ENCODE peak calls at places on chromosomes 5 and 9, in seven cellular contexts. U is germinal center; X is stomach; S is cerebellar cortex; B is stimulated activated CD8-positive, alpha-beta memory T cell treated with anti-CD3 and anti-CD28 coated beads, Interleukin-7, amount 100 ng/mL, for 1 hour; P is fibroblast of the aortic adventitia; E is body of pancreas. R is an unnamed sample.

GRCh38 chr5:1281038-1281882 is 13.6 kb downstream of the TERT start:
- DNase-seq in E (no peak), P (no peak), S (no peak), U (no peak), X (no peak), B (no peak), R (no peak)

GRCh38 chr9:137785704-137786161 is 91.8 kb upstream of the CACNA1B start:
- DNase-seq in B (no peak), E (no peak), P (no peak), X (peak; percentile 50), S (peak; percentile 26), U (no peak), R (no peak)

GRCh38 chr9:78932849-78933627 is 636.1 kb downstream of the PSAT1 start:
- DNase-seq in S (no peak), B (no peak), E (no peak), X (no peak), P (peak; percentile 40), U (no peak), R (no peak)

GRCh38 chr9:82117025-82117424 is 128.5 kb downstream of the SPATA31D1 start:
- DNase-seq in E (peak; percentile 5), B (no peak), S (peak; percentile 24), P (peak; percentile 51), U (no peak), X (no peak), R (no peak)

GRCh38 chr5:40367260-40367659 is 312.5 kb upstream of the PTGER4 start:
- DNase-seq in U (no peak), B (no peak), P (peak; percentile 24), E (no peak), X (no peak), S (no peak), R (no peak)

GRCh38 chr9:112761912-112762651 is 11.5 kb downstream of the SNX30 start:
- DNase-seq in B (no peak), S (no peak), U (no peak), P (no peak), X (no peak), E (no peak), R (no peak)

GRCh38 chr5:123436201-123436600 is 13.0 kb upstream of the CEP120 start:
- DNase-seq in S (no peak), E (no peak), B (no peak), U (no peak), P (no peak), X (no peak), R (no peak)

GRCh38 chr5:129474544-129474943 is 14.4 kb downstream of the ADAMTS19 start:
- DNase-seq in P (no peak), S (no peak), X (no peak), E (no peak), B (no peak), U (no peak), R (no peak)

GRCh38 chr5:124906339-124907097 is 160.1 kb upstream of the ZNF608 start:
- DNase-seq in E (peak; percentile 85), U (no peak), B (no peak), S (peak; percentile 95), P (peak; percentile 94), X (peak; percentile 62), R (peak; percentile 39)

GRCh38 chr9:129826344-129826743 is 2.4 kb upstream of the TOR1A start:
- DNase-seq in B (no peak), S (no peak), X (no peak), U (no peak), E (no peak), P (no peak), R (no peak)

GRCh38 chr9:31135567-31135966 is 1248.9 kb upstream of the ACO1 start:
- DNase-seq in E (no peak), S (no peak), U (no peak), P (peak; percentile 36), X (no peak), B (no peak), R (no peak)

GRCh38 chr9:107404086-107404590 is 85.4 kb downstream of the KLF4 start:
- DNase-seq in U (no peak), B (no peak), P (no peak), S (no peak), X (no peak), E (no peak), R (no peak)

GRCh38 chr9:69549310-69550202 is 122.6 kb downstream of the APBA1 start:
- DNase-seq in X (no peak), E (peak; percentile 22), U (peak; percentile 42), B (no peak), S (peak; percentile 53), P (peak; percentile 63), R (peak; percentile 46)

GRCh38 chr5:151572657-151573368 is 18.3 kb downstream of the FAT2 start:
- DNase-seq in S (no peak), P (no peak), E (no peak), X (no peak), B (no peak), U (no peak), R (no peak)

GRCh38 chr5:140998921-140999410 is 32.7 kb downstream of the PCDHAC2 start:
- DNase-seq in S (no peak), B (no peak), X (no peak), E (no peak), U (no peak), P (no peak), R (no peak)

GRCh38 chr5:175113947-175114346 is 330.0 kb downstream of the DRD1 start:
- DNase-seq in P (no peak), E (no peak), B (no peak), S (no peak), U (no peak), X (no peak), R (no peak)

GRCh38 chr9:124934290-124934689 is 6.6 kb downstream of the GOLGA1 start:
- DNase-seq in S (no peak), P (peak; percentile 25), U (peak; percentile 44), E (no peak), B (no peak), X (no peak), R (peak; percentile 24)

GRCh38 chr9:92406506-92406905 is 2.1 kb upstream of the OGN start:
- DNase-seq in S (peak; percentile 3), P (peak; percentile 65), B (no peak), E (peak; percentile 42), X (no peak), U (peak; percentile 48), R (peak; percentile 74)

GRCh38 chr5:142455856-142456255 is 131.0 kb upstream of the SPRY4 start:
- DNase-seq in U (no peak), S (no peak), X (no peak), P (no peak), E (no peak), B (no peak), R (no peak)

GRCh38 chr5:134846641-134846960 is 833 bp downstream of the C5orf24 start:
- DNase-seq in P (no peak), S (no peak), E (no peak), X (no peak), B (no peak), U (peak; percentile 14), R (peak; percentile 27)

GRCh38 chr5:53601570-53601969 is 41.1 kb downstream of the NDUFS4 start:
- DNase-seq in X (no peak), P (peak; percentile 42), S (no peak), B (no peak), E (no peak), U (no peak), R (no peak)

GRCh38 chr5:154801083-154801482 is 45.9 kb downstream of the LARP1 start:
- DNase-seq in S (no peak), B (no peak), X (no peak), U (no peak), P (peak; percentile 64), E (no peak), R (no peak)

GRCh38 chr9:15246688-15247087 is 60.3 kb downstream of the TTC39B start:
- DNase-seq in X (no peak), U (no peak), S (no peak), P (no peak), B (no peak), E (no peak), R (no peak)

GRCh38 chr9:33044677-33045282 is 19.7 kb downstream of the DNAJA1 start:
- DNase-seq in U (no peak), X (peak; percentile 39), B (no peak), S (peak; percentile 72), P (no peak), E (peak; percentile 54), R (no peak)

GRCh38 chr5:165460911-165461310 is 1955.5 kb downstream of the MAT2B start:
- DNase-seq in S (no peak), U (no peak), E (no peak), B (no peak), P (peak; percentile 1), X (no peak), R (no peak)

GRCh38 chr9:61667559-61668121 is 477.8 kb downstream of the SPATA31A7 start:
- DNase-seq in U (no peak), X (no peak), P (no peak), E (no peak), B (no peak), S (no peak), R (no peak)

GRCh38 chr9:92661761-92662160 is 8.2 kb downstream of the IPPK start:
- DNase-seq in B (no peak), U (no peak), E (no peak), S (no peak), P (no peak), X (no peak), R (no peak)

GRCh38 chr9:8329561-8330283 is 530.1 kb upstream of the DMAC1 start:
- DNase-seq in B (no peak), E (peak; percentile 30), X (peak; percentile 28), U (no peak), S (no peak), P (no peak), R (no peak)

GRCh38 chr9:126625329-126626116 is 11.8 kb downstream of the LMX1B start:
- DNase-seq in E (no peak), X (no peak), U (no peak), S (no peak), B (no peak), P (no peak), R (no peak)

GRCh38 chr5:172509405-172509781 is 55.1 kb upstream of the SH3PXD2B start:
- DNase-seq in U (no peak), B (no peak), E (no peak), S (no peak), P (no peak), X (no peak), R (no peak)

GRCh38 chr5:16149621-16150020 is 30.0 kb downstream of the MARCHF11 start:
- DNase-seq in P (no peak), S (no peak), B (no peak), X (no peak), E (no peak), U (no peak), R (no peak)

GRCh38 chr9:14526504-14526903 is 166.7 kb downstream of the ZDHHC21 start:
- DNase-seq in X (no peak), S (peak; percentile 31), E (no peak), B (no peak), P (no peak), U (no peak), R (no peak)

GRCh38 chr9:131625848-131626670 is 80.7 kb downstream of the PRRT1B start:
- DNase-seq in B (no peak), X (no peak), E (no peak), S (no peak), P (no peak), U (no peak), R (no peak)

GRCh38 chr9:135391759-135392158 is 87.8 kb upstream of the PPP1R26 start:
- DNase-seq in S (no peak), U (no peak), X (no peak), P (no peak), B (no peak), E (no peak), R (no peak)

GRCh38 chr5:172004824-172005237 is 1.6 kb downstream of the FBXW11 start:
- DNase-seq in E (no peak), P (peak; percentile 35), X (no peak), U (peak; percentile 23), B (no peak), S (no peak), R (peak; percentile 24)

GRCh38 chr5:125026900-125027731 is 280.7 kb upstream of the ZNF608 start:
- DNase-seq in U (no peak), P (peak; percentile 57), X (peak; percentile 37), E (peak; percentile 38), B (no peak), S (no peak), R (no peak)

GRCh38 chr5:122501087-122501435 is 189.0 kb downstream of the SNCAIP start:
- DNase-seq in S (no peak), X (no peak), B (no peak), E (no peak), P (peak; percentile 69), U (no peak), R (no peak)